ENCODE peak calls at places on chromosomes 2 and 18, in eight cellular contexts. One of them, this sample, is unnamed. For H3K4me1, the result is how much of the 10 kb centered on the place peaks cover.

GRCh38 chr18:68428026-68428425 is 286.9 kb downstream of the TMX3 start:
- DNase-seq in prostate gland: no peak
- DNase-seq in GM23338: no peak
- DNase-seq in spleen: no peak
- DNase-seq in HCT116: no peak
- DNase-seq in transverse colon: no peak
- DNase-seq in H1: no peak
- DNase-seq in K562: no peak
- DNase-seq in this sample: no peak

GRCh38 chr2:149330127-149331022 is at the start of gene LYPD6:
- DNase-seq in prostate gland: peak
- DNase-seq in GM23338: peak
- DNase-seq in spleen: no peak
- DNase-seq in HCT116: peak
- DNase-seq in transverse colon: peak
- DNase-seq in H1: peak
- DNase-seq in K562: no peak
- DNase-seq in this sample: peak

GRCh38 chr2:30453498-30453897 is 6.5 kb downstream of the LCLAT1 start:
- DNase-seq in prostate gland: no peak
- DNase-seq in GM23338: no peak
- DNase-seq in spleen: no peak
- DNase-seq in HCT116: no peak
- DNase-seq in transverse colon: no peak
- DNase-seq in H1: no peak
- DNase-seq in K562: no peak
- DNase-seq in this sample: no peak

GRCh38 chr2:96763511-96764252 is 3.0 kb downstream of the CNNM4 start:
- DNase-seq in prostate gland: no peak
- DNase-seq in GM23338: peak
- DNase-seq in spleen: no peak
- DNase-seq in HCT116: no peak
- DNase-seq in transverse colon: peak
- DNase-seq in H1: peak
- DNase-seq in K562: peak
- DNase-seq in this sample: no peak

GRCh38 chr18:75551071-75551470 is 123.6 kb upstream of the SMIM21 start:
- DNase-seq in prostate gland: no peak
- DNase-seq in GM23338: no peak
- DNase-seq in spleen: no peak
- DNase-seq in HCT116: no peak
- DNase-seq in transverse colon: no peak
- DNase-seq in H1: no peak
- DNase-seq in K562: no peak
- DNase-seq in this sample: no peak

GRCh38 chr2:241933175-241933911 is 63.8 kb downstream of the RTP5 start:
- DNase-seq in prostate gland: peak
- DNase-seq in GM23338: no peak
- DNase-seq in spleen: no peak
- DNase-seq in HCT116: no peak
- DNase-seq in transverse colon: peak
- DNase-seq in H1: no peak
- DNase-seq in K562: no peak
- DNase-seq in this sample: peak

GRCh38 chr2:172249986-172250385 is 147.3 kb upstream of the DLX2 start:
- DNase-seq in prostate gland: no peak
- DNase-seq in GM23338: no peak
- DNase-seq in spleen: no peak
- DNase-seq in HCT116: no peak
- DNase-seq in transverse colon: no peak
- DNase-seq in H1: no peak
- DNase-seq in K562: no peak
- DNase-seq in this sample: no peak

GRCh38 chr2:99708231-99708630 is 218.4 kb upstream of the REV1 start:
- DNase-seq in prostate gland: no peak
- DNase-seq in GM23338: peak
- DNase-seq in spleen: no peak
- DNase-seq in HCT116: no peak
- DNase-seq in transverse colon: no peak
- DNase-seq in H1: peak
- DNase-seq in K562: no peak
- DNase-seq in this sample: no peak

GRCh38 chr2:69563021-69563420 is 80.5 kb downstream of the AAK1 start:
- DNase-seq in prostate gland: no peak
- DNase-seq in GM23338: no peak
- DNase-seq in spleen: no peak
- DNase-seq in HCT116: no peak
- DNase-seq in transverse colon: no peak
- DNase-seq in H1: no peak
- DNase-seq in K562: no peak
- DNase-seq in this sample: no peak

GRCh38 chr2:46847726-46848421 is 67.7 kb downstream of the MCFD2 start:
- DNase-seq in prostate gland: no peak
- DNase-seq in GM23338: no peak
- DNase-seq in spleen: no peak
- DNase-seq in HCT116: no peak
- DNase-seq in transverse colon: no peak
- DNase-seq in H1: no peak
- DNase-seq in K562: no peak
- DNase-seq in this sample: no peak

GRCh38 chr2:46848446-46848845 is 67.2 kb downstream of the MCFD2 start:
- DNase-seq in prostate gland: no peak
- DNase-seq in GM23338: no peak
- DNase-seq in spleen: no peak
- DNase-seq in HCT116: no peak
- DNase-seq in transverse colon: no peak
- DNase-seq in H1: no peak
- DNase-seq in K562: no peak
- DNase-seq in this sample: no peak

GRCh38 chr2:46845542-46846453 is 69.8 kb downstream of the MCFD2 start:
- DNase-seq in prostate gland: no peak
- DNase-seq in GM23338: no peak
- DNase-seq in spleen: no peak
- DNase-seq in HCT116: no peak
- DNase-seq in transverse colon: no peak
- DNase-seq in H1: no peak
- DNase-seq in K562: no peak
- DNase-seq in this sample: no peak

GRCh38 chr2:46846454-46846990 is 69.1 kb downstream of the MCFD2 start:
- DNase-seq in prostate gland: no peak
- DNase-seq in GM23338: no peak
- DNase-seq in spleen: no peak
- DNase-seq in HCT116: no peak
- DNase-seq in transverse colon: no peak
- DNase-seq in H1: no peak
- DNase-seq in K562: no peak
- DNase-seq in this sample: no peak

GRCh38 chr2:46847185-46847710 is 68.4 kb downstream of the MCFD2 start:
- DNase-seq in prostate gland: peak
- DNase-seq in GM23338: no peak
- DNase-seq in spleen: no peak
- DNase-seq in HCT116: no peak
- DNase-seq in transverse colon: peak
- DNase-seq in H1: no peak
- DNase-seq in K562: no peak
- DNase-seq in this sample: peak
- TF ChIP-seq POLR2AphosphoS5 in prostate gland: peak
- TF ChIP-seq POLR2AphosphoS5 in GM23338: no peak
- TF ChIP-seq POLR2AphosphoS5 in spleen: peak
- TF ChIP-seq POLR2AphosphoS5 in HCT116: peak
- TF ChIP-seq POLR2AphosphoS5 in transverse colon: peak
- TF ChIP-seq POLR2AphosphoS5 in H1: no peak
- TF ChIP-seq POLR2AphosphoS5 in K562: no peak
- TF ChIP-seq POLR2AphosphoS5 in this sample: peak

GRCh38 chr2:33318456-33318855 is 158.0 kb upstream of the RASGRP3 start:
- DNase-seq in prostate gland: no peak
- DNase-seq in GM23338: no peak
- DNase-seq in spleen: no peak
- DNase-seq in HCT116: no peak
- DNase-seq in transverse colon: no peak
- DNase-seq in H1: no peak
- DNase-seq in K562: no peak
- DNase-seq in this sample: no peak
- H3K4me1 ChIP-seq in prostate gland: under half
- H3K4me1 ChIP-seq in GM23338: under half
- H3K4me1 ChIP-seq in spleen: under half
- H3K4me1 ChIP-seq in HCT116: under half
- H3K4me1 ChIP-seq in transverse colon: under half
- H3K4me1 ChIP-seq in H1: under half
- H3K4me1 ChIP-seq in K562: under half
- H3K4me1 ChIP-seq in this sample: under half

DNA sequence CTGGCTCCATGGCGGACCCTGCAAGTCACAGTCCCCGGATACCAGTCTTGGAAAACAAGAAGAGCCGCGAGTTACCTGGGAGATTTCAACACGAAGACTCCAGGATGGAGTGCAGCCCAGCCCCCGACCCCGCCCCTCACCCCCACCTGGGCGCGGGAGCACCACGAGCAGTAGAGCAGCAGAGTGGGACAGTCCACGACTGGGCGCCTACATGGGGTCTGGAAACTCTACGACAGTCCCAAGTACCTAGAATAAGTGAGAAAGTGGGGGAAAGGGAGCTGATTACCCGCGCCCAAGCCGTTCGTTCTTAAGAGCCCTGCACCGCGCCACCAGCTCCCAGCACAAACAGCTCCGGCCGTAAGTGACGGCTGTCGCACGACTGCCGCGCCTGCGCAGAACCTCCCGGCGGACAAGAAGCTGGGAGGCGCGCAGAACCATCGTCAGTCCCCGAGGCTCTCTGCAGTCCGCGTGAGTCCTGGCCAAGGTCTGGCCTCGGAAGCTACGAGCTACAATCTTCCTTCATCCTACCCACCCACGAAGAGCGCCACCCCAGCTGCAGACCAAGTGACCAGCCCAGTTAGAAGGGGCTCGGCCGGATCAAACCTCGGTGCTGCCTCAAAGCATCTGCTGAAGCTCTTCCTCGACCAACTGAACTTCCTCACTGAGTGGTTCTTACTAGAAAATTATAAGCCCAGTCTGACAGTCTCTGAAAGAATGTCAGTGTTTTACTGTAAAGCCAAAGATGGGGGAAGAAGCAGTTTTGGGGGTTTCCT is at the start of gene DPY30:
- DNase-seq in prostate gland: peak
- DNase-seq in GM23338: peak
- DNase-seq in spleen: peak
- DNase-seq in HCT116: peak
- DNase-seq in transverse colon: peak
- DNase-seq in H1: peak
- DNase-seq in K562: peak
- DNase-seq in this sample: peak
- TF ChIP-seq CTCF in prostate gland: peak
- TF ChIP-seq CTCF in GM23338: peak
- TF ChIP-seq CTCF in spleen: no peak
- TF ChIP-seq CTCF in HCT116: no peak
- TF ChIP-seq CTCF in transverse colon: no peak
- TF ChIP-seq CTCF in H1: no peak
- TF ChIP-seq CTCF in K562: peak
- TF ChIP-seq CTCF in this sample: no peak

GRCh38 chr18:59063912-59064311 is 75.8 kb upstream of the SEC11C start:
- DNase-seq in prostate gland: no peak
- DNase-seq in GM23338: no peak
- DNase-seq in spleen: no peak
- DNase-seq in HCT116: no peak
- DNase-seq in transverse colon: no peak
- DNase-seq in H1: no peak
- DNase-seq in K562: no peak
- DNase-seq in this sample: no peak
- TF ChIP-seq POLR2AphosphoS5 in prostate gland: peak
- TF ChIP-seq POLR2AphosphoS5 in GM23338: no peak
- TF ChIP-seq POLR2AphosphoS5 in spleen: no peak
- TF ChIP-seq POLR2AphosphoS5 in HCT116: no peak
- TF ChIP-seq POLR2AphosphoS5 in transverse colon: peak
- TF ChIP-seq POLR2AphosphoS5 in H1: no peak
- TF ChIP-seq POLR2AphosphoS5 in K562: no peak
- TF ChIP-seq POLR2AphosphoS5 in this sample: no peak

GRCh38 chr2:207251573-207252192 is 85.9 kb upstream of the KLF7 start:
- DNase-seq in prostate gland: no peak
- DNase-seq in GM23338: no peak
- DNase-seq in spleen: no peak
- DNase-seq in HCT116: no peak
- DNase-seq in transverse colon: no peak
- DNase-seq in H1: no peak
- DNase-seq in K562: no peak
- DNase-seq in this sample: no peak
- H3K4me1 ChIP-seq in prostate gland: under half
- H3K4me1 ChIP-seq in GM23338: under half
- H3K4me1 ChIP-seq in spleen: under half
- H3K4me1 ChIP-seq in HCT116: under half
- H3K4me1 ChIP-seq in transverse colon: under half
- H3K4me1 ChIP-seq in H1: under half
- H3K4me1 ChIP-seq in K562: under half
- H3K4me1 ChIP-seq in this sample: under half